ENCODE peak calls at places on chromosome 15, in six cellular contexts. X is WTC11, L is GM12878, K is HepG2, M is H1, T is K562. A is an unnamed sample.

GRCh38 chr15:29612096-29612495 is 210.2 kb downstream of the TJP1 start:
- DNase-seq in T (no peak), M (peak), K (no peak), L (no peak), X (no peak), A (peak)

GRCh38 chr15:60399246-60399915 is 1.6 kb upstream of the ANXA2 start:
- DNase-seq in T (no peak), M (no peak), X (no peak), L (no peak), K (no peak), A (peak)

GRCh38 chr15:39667382-39668127 is 86.7 kb downstream of the THBS1 start:
- DNase-seq in K (no peak), M (no peak), X (no peak), L (no peak), T (no peak), A (no peak)

GRCh38 chr15:39030291-39031070 is 465.9 kb upstream of the RASGRP1 start:
- DNase-seq in M (no peak), K (no peak), X (no peak), L (no peak), T (no peak), A (no peak)

GRCh38 chr15:32909431-32909830 is 191.6 kb downstream of the GREM1 start:
- DNase-seq in M (no peak), T (no peak), K (no peak), X (no peak), L (no peak), A (no peak)

GRCh38 chr15:60652870-60653269 is 173.9 kb upstream of the ICE2 start:
- DNase-seq in M (no peak), T (no peak), K (no peak), X (no peak), L (no peak), A (no peak)

GRCh38 chr15:92009162-92009561 is 155.7 kb downstream of the SLCO3A1 start:
- DNase-seq in K (no peak), L (no peak), X (no peak), M (no peak), T (no peak), A (no peak)

GRCh38 chr15:55707985-55708384 is 35.0 kb downstream of the PRTG start:
- DNase-seq in X (no peak), K (no peak), L (no peak), T (no peak), M (no peak), A (no peak)

GRCh38 chr15:62895139-62895866 is 147.2 kb upstream of the TPM1 start:
- DNase-seq in X (no peak), K (peak), T (no peak), L (no peak), M (no peak), A (no peak)

GRCh38 chr15:98442901-98443300 is 205.4 kb upstream of the IGF1R start:
- DNase-seq in L (no peak), T (no peak), X (no peak), K (no peak), M (no peak), A (no peak)

GRCh38 chr15:48318131-48318530 is 13.1 kb upstream of the DUT start:
- DNase-seq in L (no peak), T (no peak), X (peak), K (no peak), M (no peak), A (peak)

GRCh38 chr15:92797168-92798052 is 102.7 kb upstream of the CHD2 start:
- DNase-seq in L (peak), M (no peak), X (no peak), T (peak), K (peak), A (peak)

GRCh38 chr15:67755264-67755663 is 70.0 kb upstream of the SKOR1 start:
- DNase-seq in M (no peak), K (no peak), T (no peak), L (no peak), X (no peak), A (no peak)

GRCh38 chr15:25732191-25732590 is 130.9 kb downstream of the ATP10A start:
- DNase-seq in M (no peak), X (no peak), L (no peak), K (no peak), T (no peak), A (no peak)

GRCh38 chr15:57411945-57412768 is 35.9 kb downstream of the CGNL1 start:
- DNase-seq in L (no peak), T (no peak), M (no peak), K (no peak), X (no peak), A (no peak)

GRCh38 chr15:99074446-99074845 is 30.4 kb upstream of the SYNM start:
- DNase-seq in X (no peak), L (no peak), T (no peak), K (no peak), M (no peak), A (no peak)

GRCh38 chr15:85725019-85725418 is 69.7 kb downstream of the KLHL25 start:
- DNase-seq in M (no peak), X (no peak), L (no peak), T (no peak), K (no peak), A (no peak)

GRCh38 chr15:20340331-20340811 is 201.2 kb downstream of the GOLGA6L6 start:
- DNase-seq in X (peak), L (no peak), K (no peak), M (no peak), T (peak), A (no peak)

GRCh38 chr15:37767841-37768455 is 166.5 kb upstream of the TMCO5A start:
- DNase-seq in X (no peak), K (no peak), L (no peak), T (no peak), M (no peak), A (no peak)

GRCh38 chr15:57592426-57592825 is 722 bp downstream of the MYZAP start:
- DNase-seq in M (no peak), X (no peak), T (no peak), L (no peak), K (no peak), A (no peak)

GRCh38 chr15:99174567-99174966 is 69.7 kb downstream of the SYNM start:
- DNase-seq in X (no peak), L (no peak), K (no peak), T (no peak), M (no peak), A (no peak)

GRCh38 chr15:45703670-45704328 is 69.0 kb downstream of the SQOR start:
- DNase-seq in X (peak), L (no peak), T (no peak), M (no peak), K (no peak), A (peak)

GRCh38 chr15:90046846-90047481 is 45.8 kb downstream of the ZNF710 start:
- DNase-seq in X (no peak), T (no peak), L (no peak), K (no peak), M (no peak), A (no peak)
- TF ChIP-seq CREB1 in X (no peak), T (no peak), L (no peak), K (no peak), M (no peak), A (no peak)

GRCh38 chr15:77039817-77040216 is 31.1 kb downstream of the TSPAN3 start:
- DNase-seq in M (no peak), X (no peak), L (no peak), K (no peak), T (no peak), A (no peak)

GRCh38 chr15:77037475-77038209 is 33.3 kb downstream of the TSPAN3 start:
- DNase-seq in L (no peak), X (peak), T (no peak), M (no peak), K (no peak), A (no peak)

GRCh38 chr15:77036537-77037474 is 34.1 kb downstream of the TSPAN3 start:
- DNase-seq in K (no peak), X (no peak), T (no peak), M (no peak), L (no peak), A (no peak)

GRCh38 chr15:77039217-77039533 is 31.7 kb downstream of the TSPAN3 start:
- DNase-seq in M (no peak), K (no peak), T (no peak), L (no peak), X (no peak), A (no peak)

DNA sequence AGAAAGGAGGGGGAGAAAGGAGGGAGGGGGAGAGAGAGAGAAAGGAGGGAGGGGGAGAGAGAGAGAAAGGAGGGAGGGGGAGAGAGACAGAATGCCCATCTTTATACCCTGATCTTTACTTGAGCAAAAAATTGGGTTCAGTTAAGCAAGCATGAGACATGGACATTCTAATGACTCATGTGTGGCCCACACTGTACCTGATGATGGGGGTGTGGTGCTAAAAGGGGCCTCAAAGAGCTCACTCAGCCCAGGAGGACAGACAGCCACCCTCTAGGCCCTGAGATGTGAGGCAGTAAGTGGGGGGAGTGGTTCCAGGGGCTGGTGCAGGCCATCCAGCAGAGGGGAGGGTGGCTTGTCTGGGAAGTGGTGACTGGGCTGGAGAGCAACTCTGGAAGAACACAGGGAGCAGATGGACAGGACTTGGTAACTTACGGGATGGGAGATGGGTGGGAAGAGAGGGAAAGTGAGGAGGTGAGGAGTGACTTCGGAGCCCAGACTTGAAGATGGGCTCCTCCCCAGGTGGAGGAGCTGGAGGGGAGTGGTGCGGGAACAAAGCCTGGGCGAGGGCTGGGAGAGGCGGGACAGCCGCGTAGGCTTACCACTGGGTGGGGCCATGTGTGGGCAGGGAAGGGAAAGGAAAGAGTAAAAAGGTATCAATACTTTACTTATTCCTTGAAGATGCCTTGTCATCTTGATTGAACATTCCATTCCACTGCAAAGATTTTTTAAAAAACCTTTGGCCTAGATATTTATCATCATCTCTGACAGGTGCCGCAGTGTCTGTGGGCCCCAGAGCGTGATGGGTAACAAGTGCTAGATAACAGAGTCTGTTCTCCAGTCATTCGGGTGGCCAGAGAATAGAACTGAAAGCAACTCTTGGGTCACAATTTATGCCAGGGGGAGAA is 32.3 kb downstream of the TSPAN3 start:
- DNase-seq in L (no peak), T (no peak), X (no peak), M (no peak), K (no peak), A (no peak)
- TF ChIP-seq CREB1 in L (no peak), T (no peak), X (no peak), M (no peak), K (no peak), A (no peak)

DNA sequence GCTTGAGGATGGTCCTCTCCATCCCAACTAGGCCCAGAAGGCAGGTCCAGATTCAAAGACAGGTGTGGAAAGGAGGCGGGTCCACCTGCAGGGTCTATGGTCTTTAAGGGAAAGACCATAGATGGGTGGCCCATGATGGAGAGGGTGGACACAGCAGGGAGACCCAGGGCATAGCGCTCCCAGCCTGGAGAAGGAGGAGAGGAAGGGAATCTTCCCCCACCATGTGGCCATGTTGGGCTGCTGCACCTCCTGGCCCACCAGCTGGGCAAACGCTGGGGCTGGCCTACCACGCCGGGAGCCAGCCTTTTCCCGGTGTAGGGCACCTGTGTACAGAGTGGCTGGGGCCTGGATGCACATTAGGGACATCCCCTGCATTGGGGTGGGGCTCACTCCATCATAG is 265.2 kb upstream of the TLE3 start:
- DNase-seq in K (peak), L (no peak), X (peak), M (peak), T (peak), A (peak)
- TF ChIP-seq CREB1 in K (no peak), L (no peak), X (no peak), M (no peak), T (no peak), A (no peak)

GRCh38 chr15:89441295-89441762 is 55.1 kb downstream of the RHCG start:
- DNase-seq in L (peak), X (no peak), T (no peak), M (no peak), K (no peak), A (no peak)

GRCh38 chr15:89444241-89444797 is 52.1 kb downstream of the RHCG start:
- DNase-seq in T (no peak), M (no peak), L (no peak), X (no peak), K (no peak), A (no peak)

GRCh38 chr15:89444855-89445254 is 51.5 kb downstream of the RHCG start:
- DNase-seq in X (peak), T (no peak), M (no peak), L (no peak), K (no peak), A (peak)

GRCh38 chr15:89442155-89442554 is 54.2 kb downstream of the RHCG start:
- DNase-seq in X (no peak), L (no peak), M (no peak), K (no peak), T (no peak), A (no peak)

DNA sequence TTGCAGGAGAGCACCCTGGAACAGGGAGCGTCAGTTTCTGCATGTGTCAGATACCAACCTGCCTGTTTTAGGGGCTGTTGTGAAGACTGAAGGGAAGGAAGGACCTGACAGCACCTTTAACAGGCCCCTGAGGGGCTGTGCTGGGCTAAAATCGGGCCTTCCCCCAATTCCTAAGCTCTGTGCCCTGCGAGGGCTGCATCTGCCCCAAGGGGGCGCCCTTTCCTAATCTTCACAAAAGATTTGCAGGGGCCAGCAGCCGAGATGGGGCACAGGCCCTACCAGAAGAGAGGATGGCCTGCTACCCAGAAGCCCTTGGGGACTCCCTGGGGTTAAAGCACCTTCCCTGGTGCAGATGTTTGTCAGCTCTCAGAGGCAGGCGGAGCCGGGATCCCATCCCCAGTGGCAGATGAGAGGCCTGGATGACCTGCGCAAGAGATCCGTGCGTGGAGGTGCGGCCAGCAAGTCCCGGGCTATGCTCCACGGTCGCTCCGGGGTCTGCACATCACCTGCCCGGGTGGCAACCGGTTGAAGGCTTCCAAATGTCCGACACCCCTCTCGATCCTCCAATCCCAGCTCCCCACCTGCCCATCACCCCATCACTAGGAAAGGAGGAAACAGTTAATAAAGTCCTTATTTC is 53.6 kb downstream of the RHCG start:
- DNase-seq in X (peak), K (peak), T (peak), M (peak), L (no peak), A (peak)
- TF ChIP-seq CREB1 in X (no peak), K (no peak), T (no peak), M (no peak), L (no peak), A (no peak)